ENCODE peak calls at places on chromosome 3, in ten cellular contexts. I, H, A, J, Z, V, N, D, F and Y are unnamed samples.

GRCh38 chr3:58471025-58471887 is 20.6 kb upstream of the KCTD6 start:
- DNase-seq in I (peak), H (no peak), A (no peak), J (no peak), Z (no peak), V (peak), N (no peak), D (no peak), F (peak), Y (peak)

GRCh38 chr3:56754753-56755365 is 46.9 kb downstream of the ARHGEF3 start:
- DNase-seq in I (no peak), H (no peak), A (peak), J (no peak), Z (no peak), V (peak), N (no peak), D (no peak), F (peak), Y (no peak)

GRCh38 chr3:58899159-58899952 is 150.5 kb downstream of the CFAP20DC start:
- DNase-seq in I (no peak), H (no peak), A (no peak), J (peak), Z (no peak), V (peak), N (no peak), D (no peak), F (no peak), Y (peak)

GRCh38 chr3:99319450-99319849 is 318.9 kb upstream of the COL8A1 start:
- DNase-seq in I (no peak), H (no peak), A (no peak), J (no peak), Z (no peak), V (no peak), N (no peak), D (no peak), F (no peak), Y (no peak)

GRCh38 chr3:125051205-125051604 is 4.6 kb downstream of the HEG1 start:
- DNase-seq in I (no peak), H (no peak), A (no peak), J (no peak), Z (no peak), V (no peak), N (no peak), D (no peak), F (no peak), Y (no peak)

GRCh38 chr3:113912551-113913246 is 35.1 kb upstream of the ZDHHC23 start:
- DNase-seq in I (peak), H (no peak), A (peak), J (no peak), Z (peak), V (peak), N (no peak), D (no peak), F (peak), Y (peak)

GRCh38 chr3:42013652-42014442 is 51.9 kb upstream of the ULK4 start:
- DNase-seq in I (no peak), H (no peak), A (no peak), J (peak), Z (no peak), V (peak), N (no peak), D (peak), F (peak), Y (no peak)

GRCh38 chr3:187039723-187040414 is 99.4 kb downstream of the RPL39L start:
- DNase-seq in I (no peak), H (no peak), A (no peak), J (no peak), Z (no peak), V (no peak), N (no peak), D (no peak), F (no peak), Y (no peak)

GRCh38 chr3:129315386-129315991 is 36.8 kb downstream of the HMCES start:
- DNase-seq in I (no peak), H (no peak), A (peak), J (peak), Z (no peak), V (peak), N (no peak), D (peak), F (peak), Y (peak)

GRCh38 chr3:183123891-183124290 is 24.6 kb upstream of the MCCC1 start:
- DNase-seq in I (no peak), H (no peak), A (no peak), J (no peak), Z (no peak), V (no peak), N (no peak), D (no peak), F (no peak), Y (no peak)

GRCh38 chr3:169390741-169391300 is 272.7 kb downstream of the MECOM start:
- DNase-seq in I (no peak), H (no peak), A (no peak), J (no peak), Z (no peak), V (no peak), N (no peak), D (no peak), F (no peak), Y (no peak)

GRCh38 chr3:194136519-194137313 is 768 bp downstream of the HES1 start:
- DNase-seq in I (no peak), H (peak), A (peak), J (peak), Z (no peak), V (peak), N (peak), D (peak), F (no peak), Y (peak)

GRCh38 chr3:123483146-123483545 is 34.3 kb upstream of the ADCY5 start:
- DNase-seq in I (no peak), H (no peak), A (no peak), J (no peak), Z (no peak), V (no peak), N (no peak), D (no peak), F (no peak), Y (no peak)

GRCh38 chr3:8509961-8510360 is 8.3 kb downstream of the LMCD1 start:
- DNase-seq in I (no peak), H (no peak), A (no peak), J (no peak), Z (no peak), V (peak), N (no peak), D (no peak), F (no peak), Y (peak)

GRCh38 chr3:74059301-74059700 is 434.6 kb upstream of the PDZRN3 start:
- DNase-seq in I (no peak), H (no peak), A (no peak), J (no peak), Z (no peak), V (no peak), N (no peak), D (no peak), F (no peak), Y (no peak)

GRCh38 chr3:129352650-129353588 is 74.2 kb downstream of the HMCES start:
- DNase-seq in I (no peak), H (no peak), A (no peak), J (no peak), Z (no peak), V (peak), N (no peak), D (no peak), F (no peak), Y (no peak)

GRCh38 chr3:172987268-172987667 is 153.8 kb downstream of the SPATA16 start:
- DNase-seq in I (no peak), H (no peak), A (no peak), J (no peak), Z (no peak), V (no peak), N (no peak), D (no peak), F (no peak), Y (no peak)

GRCh38 chr3:52216585-52217408 is 8.6 kb downstream of the TLR9 start:
- DNase-seq in I (peak), H (no peak), A (peak), J (peak), Z (no peak), V (peak), N (peak), D (no peak), F (no peak), Y (peak)

GRCh38 chr3:165753560-165753959 is 83.7 kb downstream of the BCHE start:
- DNase-seq in I (no peak), H (no peak), A (no peak), J (no peak), Z (peak), V (no peak), N (no peak), D (no peak), F (no peak), Y (no peak)

GRCh38 chr3:13622356-13622755 is 73.4 kb downstream of the FBLN2 start:
- DNase-seq in I (no peak), H (no peak), A (no peak), J (no peak), Z (no peak), V (no peak), N (no peak), D (no peak), F (no peak), Y (no peak)

GRCh38 chr3:53134631-53135232 is 4.5 kb upstream of the RFT1 start:
- DNase-seq in I (peak), H (peak), A (peak), J (peak), Z (no peak), V (peak), N (peak), D (peak), F (peak), Y (peak)

GRCh38 chr3:41202834-41203345 is 3.6 kb downstream of the CTNNB1 start:
- DNase-seq in I (no peak), H (no peak), A (no peak), J (no peak), Z (no peak), V (peak), N (no peak), D (no peak), F (peak), Y (peak)

GRCh38 chr3:30719536-30719935 is 113.1 kb downstream of the TGFBR2 start:
- DNase-seq in I (no peak), H (no peak), A (no peak), J (no peak), Z (no peak), V (no peak), N (no peak), D (no peak), F (no peak), Y (no peak)

GRCh38 chr3:65144791-65145355 is 457.1 kb upstream of the ADAMTS9 start:
- DNase-seq in I (no peak), H (no peak), A (no peak), J (no peak), Z (no peak), V (no peak), N (no peak), D (no peak), F (no peak), Y (peak)

GRCh38 chr3:11095932-11096265 is 58.4 kb upstream of the HRH1 start:
- DNase-seq in I (no peak), H (no peak), A (no peak), J (no peak), Z (no peak), V (no peak), N (no peak), D (no peak), F (no peak), Y (no peak)

GRCh38 chr3:192928720-192929119 is 11.1 kb upstream of the MB21D2 start:
- DNase-seq in I (no peak), H (no peak), A (no peak), J (no peak), Z (no peak), V (no peak), N (no peak), D (no peak), F (no peak), Y (no peak)

GRCh38 chr3:15038306-15038705 is 26.8 kb downstream of the MRPS25 start:
- DNase-seq in I (no peak), H (no peak), A (no peak), J (no peak), Z (no peak), V (no peak), N (no peak), D (no peak), F (no peak), Y (no peak)

GRCh38 chr3:197525706-197526105 is 30.1 kb downstream of the BDH1 start:
- DNase-seq in I (no peak), H (no peak), A (no peak), J (no peak), Z (no peak), V (no peak), N (no peak), D (no peak), F (no peak), Y (no peak)